ENCODE peak calls at places on chromosomes 1 and 21, in five cellular contexts. Z is prostate gland, U is fibroblast of lung, O is sigmoid colon, C is endodermal cell. P is an unnamed sample.
A peak's percentile ranks its signal among the peaks of the same experiment; 100 is the strongest.

GRCh38 chr1:29513357-29513756 is 277.0 kb downstream of the PTPRU start:
- DNase-seq in Z (no peak), U (peak; percentile 74), O (no peak), C (peak; percentile 90), P (peak; percentile 45)

GRCh38 chr1:98813738-98814309 is 152.3 kb downstream of the SNX7 start:
- DNase-seq in Z (no peak), U (no peak), O (no peak), C (no peak), P (no peak)

GRCh38 chr1:163664706-163665321 is 343.1 kb downstream of the NUF2 start:
- DNase-seq in Z (no peak), U (peak; percentile 3), O (no peak), C (no peak), P (peak; percentile 30)

GRCh38 chr1:37342736-37343135 is 131.6 kb upstream of the ZC3H12A start:
- DNase-seq in Z (no peak), U (no peak), O (no peak), C (no peak), P (no peak)

GRCh38 chr1:162404550-162405160 is 7.3 kb downstream of the SH2D1B start:
- DNase-seq in Z (no peak), U (peak; percentile 86), O (no peak), C (no peak), P (no peak)

GRCh38 chr1:151416231-151416630 is 16.9 kb downstream of the PSMB4 start:
- DNase-seq in Z (no peak), U (peak; percentile 20), O (no peak), C (peak; percentile 45), P (no peak)

GRCh38 chr1:34694383-34694782 is 60.5 kb upstream of the GJB5 start:
- DNase-seq in Z (no peak), U (no peak), O (no peak), C (no peak), P (no peak)

GRCh38 chr1:182615468-182616129 is 11.4 kb upstream of the RGS16 start:
- DNase-seq in Z (no peak), U (peak; percentile 56), O (peak; percentile 82), C (peak; percentile 78), P (no peak)

GRCh38 chr1:50521703-50522102 is 98.5 kb upstream of the DMRTA2 start:
- DNase-seq in Z (no peak), U (no peak), O (no peak), C (no peak), P (no peak)

GRCh38 chr1:154714638-154715037 is 106.7 kb upstream of the ADAR start:
- DNase-seq in Z (no peak), U (peak; percentile 23), O (no peak), C (no peak), P (no peak)

GRCh38 chr1:182304218-182305016 is 87.2 kb downstream of the GLUL start:
- DNase-seq in Z (no peak), U (no peak), O (no peak), C (no peak), P (no peak)

GRCh38 chr1:118963456-118964430 is 24.4 kb downstream of the TBX15 start:
- DNase-seq in Z (no peak), U (peak; percentile 30), O (no peak), C (no peak), P (no peak)

GRCh38 chr1:26161408-26162219 is 2.7 kb downstream of the FAM110D start:
- DNase-seq in Z (no peak), U (peak; percentile 65), O (no peak), C (peak; percentile 86), P (peak; percentile 76)

GRCh38 chr1:36743286-36744005 is 260.7 kb upstream of the CSF3R start:
- DNase-seq in Z (no peak), U (no peak), O (peak; percentile 15), C (peak; percentile 34), P (no peak)

GRCh38 chr1:180898441-180899219 is 14.1 kb upstream of the KIAA1614 start:
- DNase-seq in Z (no peak), U (no peak), O (no peak), C (peak; percentile 76), P (no peak)

GRCh38 chr1:88936223-88936523 is 44.8 kb upstream of the GTF2B start:
- DNase-seq in Z (no peak), U (no peak), O (no peak), C (no peak), P (no peak)

GRCh38 chr1:233975486-233975885 is 71.0 kb downstream of the SLC35F3 start:
- DNase-seq in Z (no peak), U (no peak), O (no peak), C (no peak), P (no peak)

GRCh38 chr1:247370786-247371732 is 39.4 kb upstream of the ZNF496 start:
- DNase-seq in Z (no peak), U (peak; percentile 54), O (peak; percentile 71), C (no peak), P (peak; percentile 22)

GRCh38 chr1:231493421-231494185 is 34.9 kb upstream of the TSNAX start:
- DNase-seq in Z (no peak), U (peak; percentile 11), O (no peak), C (no peak), P (no peak)

GRCh38 chr1:241808265-241808664 is 39.7 kb upstream of the EXO1 start:
- DNase-seq in Z (no peak), U (no peak), O (no peak), C (no peak), P (no peak)

GRCh38 chr1:150021191-150021688 is 10.7 kb upstream of the OTUD7B start:
- DNase-seq in Z (no peak), U (no peak), O (no peak), C (no peak), P (no peak)

GRCh38 chr1:58883037-58883887 is 99.4 kb upstream of the JUN start:
- DNase-seq in Z (peak; percentile 51), U (peak; percentile 98), O (peak; percentile 86), C (no peak), P (peak; percentile 67)

GRCh38 chr1:11388617-11389016 is 90.3 kb upstream of the DISP3 start:
- DNase-seq in Z (no peak), U (no peak), O (no peak), C (no peak), P (no peak)

GRCh38 chr21:41427556-41427955 is 1.5 kb downstream of the MX1 start:
- DNase-seq in Z (no peak), U (no peak), O (no peak), C (no peak), P (no peak)

GRCh38 chr1:32263744-32264143 is 12.7 kb downstream of the LCK start:
- DNase-seq in Z (no peak), U (no peak), O (no peak), C (no peak), P (no peak)

GRCh38 chr1:88935522-88936222 is 44.3 kb upstream of the GTF2B start:
- DNase-seq in Z (no peak), U (peak; percentile 30), O (no peak), C (no peak), P (no peak)

GRCh38 chr1:219174672-219175564 is 1.2 kb downstream of the LYPLAL1 start:
- DNase-seq in Z (peak; percentile 36), U (peak; percentile 95), O (no peak), C (peak; percentile 73), P (peak; percentile 59)

GRCh38 chr1:219177363-219177762 is 3.7 kb downstream of the LYPLAL1 start:
- DNase-seq in Z (peak; percentile 47), U (peak; percentile 40), O (no peak), C (no peak), P (no peak)

GRCh38 chr1:219177940-219178339 is 4.3 kb downstream of the LYPLAL1 start:
- DNase-seq in Z (no peak), U (no peak), O (no peak), C (no peak), P (no peak)

GRCh38 chr1:219173758-219174671 is at the start of gene LYPLAL1:
- DNase-seq in Z (peak; percentile 81), U (peak; percentile 82), O (peak; percentile 94), C (peak; percentile 94), P (peak; percentile 84)

GRCh38 chr1:219176168-219176567 is 2.5 kb downstream of the LYPLAL1 start:
- DNase-seq in Z (no peak), U (no peak), O (no peak), C (no peak), P (no peak)
- TF ChIP-seq CTCF in Z (no peak), U (no peak), O (no peak), C (no peak), P (no peak)

GRCh38 chr1:23648576-23648975 is 43.0 kb upstream of the RPL11 start:
- DNase-seq in Z (no peak), U (no peak), O (no peak), C (no peak), P (no peak)
- H3K4me1 ChIP-seq in Z (no peaks in the 10 kb centered on the region), U (no peaks in the 10 kb centered on the region), O (no peaks in the 10 kb centered on the region), C (peaks cover 4% of the 10 kb centered on the region), P (no peaks in the 10 kb centered on the region)

DNA sequence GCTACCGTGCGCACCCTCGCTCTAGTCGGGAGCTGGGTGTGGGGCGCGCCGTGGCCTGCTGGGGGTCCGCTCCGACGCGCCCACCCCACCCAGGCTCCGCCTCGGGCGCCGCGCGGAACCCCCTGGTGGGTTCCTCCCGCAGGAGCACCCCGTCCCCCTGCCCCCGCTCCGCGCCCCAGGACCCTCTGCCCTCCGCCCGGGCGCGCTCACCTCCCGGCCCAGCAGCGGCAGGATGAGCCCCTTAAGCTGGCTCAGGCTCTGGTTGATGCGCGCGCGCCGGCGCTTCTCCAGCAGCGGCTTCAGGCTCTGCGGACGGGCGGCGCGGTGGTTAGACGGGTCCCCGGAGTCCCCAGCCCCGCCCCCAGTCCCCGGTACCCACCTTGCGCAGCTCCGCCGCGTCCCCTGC is 319 bp downstream of the HES2 start:
- DNase-seq in Z (no peak), U (no peak), O (no peak), C (peak; percentile 84), P (no peak)
- H3K27me3 ChIP-seq in Z (no peaks in the 10 kb centered on the region), U (peaks cover 68% of the 10 kb centered on the region), O (peaks cover 100% of the 10 kb centered on the region), C (peaks cover 100% of the 10 kb centered on the region), P (peaks cover 36% of the 10 kb centered on the region)

GRCh38 chr1:56904706-56905105 is 50.1 kb downstream of the C8A start:
- DNase-seq in Z (no peak), U (peak; percentile 55), O (no peak), C (no peak), P (no peak)

GRCh38 chr1:56908619-56909340 is 54.2 kb downstream of the C8A start:
- DNase-seq in Z (no peak), U (peak; percentile 66), O (no peak), C (peak; percentile 3), P (no peak)

GRCh38 chr1:56903778-56904177 is 49.2 kb downstream of the C8A start:
- DNase-seq in Z (no peak), U (no peak), O (no peak), C (no peak), P (no peak)

GRCh38 chr1:56901720-56902119 is 47.1 kb downstream of the C8A start:
- DNase-seq in Z (no peak), U (peak; percentile 9), O (no peak), C (no peak), P (no peak)

GRCh38 chr1:56905667-56906066 is 51.1 kb downstream of the C8A start:
- DNase-seq in Z (no peak), U (no peak), O (no peak), C (no peak), P (no peak)
- TF ChIP-seq CTCF in Z (no peak), U (no peak), O (no peak), C (no peak), P (no peak)

DNA sequence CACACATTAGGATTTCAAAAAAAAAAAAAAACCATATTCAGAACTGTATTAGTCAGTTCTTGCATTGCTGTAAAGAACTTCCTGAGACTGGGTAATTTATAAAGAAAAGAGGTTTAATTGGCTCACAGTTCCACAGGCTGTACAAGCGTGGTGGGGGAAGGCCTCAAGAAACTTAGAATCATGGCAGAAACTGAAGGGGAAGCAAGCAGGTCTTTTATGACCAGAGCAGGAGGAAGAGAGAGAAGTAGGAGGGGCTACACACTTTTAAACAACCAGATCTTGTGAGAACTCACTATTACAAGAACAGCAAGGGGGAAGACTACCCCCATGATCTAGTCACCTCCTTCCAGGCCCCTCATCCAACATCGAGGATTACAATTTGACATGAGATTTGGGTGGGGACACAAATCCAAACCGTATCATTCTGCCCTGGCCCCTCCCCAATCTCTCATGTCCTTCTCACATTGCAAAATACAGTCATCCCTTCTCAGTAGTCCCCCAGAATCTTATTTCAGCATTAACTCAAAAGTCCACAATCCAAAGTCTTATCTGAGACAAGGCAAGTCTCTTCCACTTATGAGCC is 51.8 kb downstream of the POU2F1 start:
- DNase-seq in Z (no peak), U (no peak), O (no peak), C (no peak), P (no peak)
- H3K4me1 ChIP-seq in Z (no peaks in the 10 kb centered on the region), U (no peaks in the 10 kb centered on the region), O (peaks cover 44% of the 10 kb centered on the region), C (no peaks in the 10 kb centered on the region), P (no peaks in the 10 kb centered on the region)